ENCODE peak calls at places on chromosomes 12 and 14, in five cellular contexts. W, T, D, Q and M are unnamed samples.

GRCh38 chr12:71000748-71001147 is 80.2 kb upstream of the PTPRR start:
- DNase-seq in W (no peak), T (no peak), D (no peak), Q (no peak), M (no peak)

GRCh38 chr14:64109821-64110554 is 184.2 kb downstream of the ESR2 start:
- DNase-seq in D (no peak), Q (no peak), W (no peak), T (no peak), M (no peak)

GRCh38 chr14:68195126-68195525 is 375.5 kb downstream of the RAD51B start:
- DNase-seq in Q (no peak), D (no peak), T (no peak), W (no peak), M (no peak)

GRCh38 chr12:111311011-111311410 is 57.9 kb downstream of the PHETA1 start:
- DNase-seq in W (no peak), D (no peak), T (no peak), Q (no peak), M (no peak)

GRCh38 chr12:64053117-64053516 is 169.0 kb downstream of the KICS2 start:
- DNase-seq in T (no peak), W (no peak), Q (no peak), D (no peak), M (no peak)

GRCh38 chr14:70315942-70316341 is 43.5 kb downstream of the COX16 start:
- DNase-seq in W (no peak), D (no peak), Q (no peak), T (no peak), M (no peak)

GRCh38 chr14:46250113-46250703 is 401.4 kb downstream of the RPL10L start:
- DNase-seq in T (no peak), W (peak; percentile 20), D (no peak), Q (peak; percentile 52), M (no peak)

GRCh38 chr12:10214131-10214876 is 1.6 kb downstream of the GABARAPL1 start:
- DNase-seq in T (no peak), W (no peak), Q (peak; percentile 67), D (peak; percentile 83), M (no peak)

GRCh38 chr12:45326358-45326971 is 110.6 kb downstream of the ANO6 start:
- DNase-seq in T (no peak), W (no peak), Q (no peak), D (no peak), M (no peak)

GRCh38 chr12:130161261-130162231 is 718 bp upstream of the FZD10 start:
- DNase-seq in Q (no peak), D (peak; percentile 0), T (no peak), W (no peak), M (peak; percentile 48)

GRCh38 chr12:32457251-32458025 is 58.1 kb downstream of the FGD4 start:
- DNase-seq in W (no peak), T (no peak), D (peak; percentile 66), Q (peak; percentile 71), M (no peak)

GRCh38 chr14:105065280-105066228 is at the start of gene GPR132:
- DNase-seq in D (peak; percentile 42), W (peak; percentile 94), Q (no peak), T (no peak), M (no peak)

GRCh38 chr12:122079532-122080081 is 1.1 kb downstream of the MLXIP start:
- DNase-seq in W (no peak), Q (peak; percentile 36), D (no peak), T (no peak), M (no peak)

GRCh38 chr12:93616584-93617101 is 44.2 kb downstream of the SOCS2 start:
- DNase-seq in T (peak; percentile 67), Q (no peak), D (peak; percentile 75), W (no peak), M (no peak)

GRCh38 chr14:33548606-33549005 is 402.3 kb downstream of the EGLN3 start:
- DNase-seq in W (no peak), T (no peak), D (no peak), Q (no peak), M (no peak)

GRCh38 chr14:78075610-78076277 is 94.4 kb upstream of the NRXN3 start:
- DNase-seq in T (no peak), W (no peak), Q (no peak), D (no peak), M (no peak)

GRCh38 chr14:78086342-78086741 is 83.8 kb upstream of the NRXN3 start:
- DNase-seq in W (no peak), D (no peak), Q (no peak), T (no peak), M (no peak)

GRCh38 chr14:78083837-78084236 is 86.3 kb upstream of the NRXN3 start:
- DNase-seq in W (no peak), Q (no peak), T (no peak), D (no peak), M (no peak)

DNA sequence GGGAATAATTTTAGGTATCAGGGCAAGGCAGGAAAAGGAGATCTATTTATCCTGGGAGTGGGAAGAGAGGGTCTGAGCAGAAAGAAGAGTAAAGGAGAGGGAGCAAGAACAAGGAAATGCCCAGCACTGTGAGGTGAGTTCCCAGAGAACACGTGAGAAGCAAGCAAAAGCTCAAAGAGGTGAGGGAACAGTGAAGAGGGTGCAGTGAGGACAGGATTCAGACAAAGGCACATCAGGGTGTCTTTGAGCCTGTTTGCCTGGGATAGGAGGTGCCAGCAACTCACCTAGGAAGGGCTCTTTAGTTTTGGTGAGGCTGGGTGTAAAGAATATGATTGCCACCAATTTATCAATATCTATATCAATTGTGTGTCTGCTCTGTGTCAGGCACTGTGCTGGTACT is 88.9 kb upstream of the NRXN3 start:
- DNase-seq in D (no peak), Q (no peak), T (no peak), W (no peak), M (no peak)
- TF ChIP-seq CTCF in D (no peak), Q (no peak), T (no peak), W (no peak), M (no peak)

GRCh38 chr12:97960741-97961608 is 498.4 kb downstream of the RMST start:
- DNase-seq in Q (peak; percentile 20), T (no peak), W (peak; percentile 13), D (peak; percentile 2), M (no peak)
- TF ChIP-seq CTCF in Q (peak; percentile 73), T (peak; percentile 61), W (peak; percentile 67), D (peak; percentile 58), M (peak; percentile 72)

GRCh38 chr12:90888316-90888715 is 66.7 kb downstream of the CCER1 start:
- DNase-seq in W (no peak), T (no peak), Q (no peak), D (no peak), M (no peak)
- TF ChIP-seq CTCF in W (no peak), T (no peak), Q (no peak), D (no peak), M (no peak)

DNA sequence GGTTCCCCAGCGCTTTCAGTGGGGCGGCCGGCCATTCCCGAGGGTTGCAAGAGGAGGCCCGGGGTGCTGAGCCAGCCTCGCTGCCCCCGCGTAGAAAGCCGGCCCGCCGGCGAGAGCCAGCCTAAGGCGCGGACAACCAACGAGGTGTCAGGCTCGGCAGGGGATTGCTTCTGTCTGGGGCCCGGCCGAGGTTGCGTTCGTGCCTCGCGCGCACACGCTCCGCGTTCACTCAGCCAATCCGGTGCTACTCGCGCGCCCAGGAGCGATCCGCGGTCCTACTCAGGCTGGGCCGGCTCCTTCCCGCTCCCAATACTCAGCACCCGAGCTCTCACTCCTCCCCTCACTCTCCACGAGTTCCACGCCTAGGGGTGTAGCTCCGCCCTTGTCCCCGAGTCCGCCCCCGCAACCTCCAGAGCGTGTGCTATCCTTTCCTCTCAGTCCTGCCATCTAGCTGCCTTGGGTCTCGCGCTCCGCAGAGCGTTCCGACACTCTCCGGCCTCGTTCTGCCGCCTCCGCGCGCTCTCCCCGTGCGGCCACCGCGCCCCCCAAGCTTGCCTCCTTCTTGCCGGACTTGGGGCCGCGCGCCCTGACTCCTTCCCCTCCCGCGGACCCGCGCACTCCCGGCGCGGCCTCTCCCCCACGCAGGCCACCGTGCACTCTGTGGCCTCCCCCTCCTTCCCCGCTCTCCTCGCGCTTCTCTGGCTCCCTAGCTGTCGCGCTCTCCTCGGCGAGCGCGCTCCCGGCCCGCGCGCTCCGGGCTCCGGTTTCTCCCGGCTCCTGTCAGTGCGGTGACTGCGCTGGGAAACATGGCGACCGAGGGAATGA is at the start of gene GPHN:
- DNase-seq in Q (peak; percentile 99), D (peak; percentile 99), T (peak; percentile 98), W (peak; percentile 92), M (peak; percentile 90)
- TF ChIP-seq CTCF in Q (no peak), D (no peak), T (peak; percentile 56), W (peak; percentile 20), M (no peak)

GRCh38 chr14:79809849-79810612 is 401.3 kb downstream of the DIO2 start:
- DNase-seq in T (no peak), Q (no peak), D (no peak), W (no peak), M (no peak)
- TF ChIP-seq CTCF in T (peak; percentile 28), Q (no peak), D (peak; percentile 23), W (no peak), M (no peak)

GRCh38 chr14:106843376-106843775 is 1317.0 kb downstream of the TMEM121 start:
- DNase-seq in W (no peak), D (no peak), T (no peak), Q (no peak), M (no peak)
- TF ChIP-seq CTCF in W (no peak), D (no peak), T (no peak), Q (no peak), M (no peak)

GRCh38 chr12:39697108-39697507 is 77.5 kb upstream of the ABCD2 start:
- DNase-seq in D (no peak), W (no peak), T (no peak), Q (no peak), M (no peak)

GRCh38 chr12:39692258-39692853 is 72.8 kb upstream of the ABCD2 start:
- DNase-seq in D (peak; percentile 4), Q (peak; percentile 5), T (no peak), W (peak; percentile 36), M (no peak)
- TF ChIP-seq CTCF in D (peak; percentile 16), Q (no peak), T (peak; percentile 65), W (no peak), M (peak; percentile 58)

GRCh38 chr12:119642986-119643385 is 24.9 kb upstream of the PRKAB1 start:
- DNase-seq in D (no peak), Q (no peak), T (no peak), W (no peak), M (no peak)
- TF ChIP-seq CTCF in D (no peak), Q (peak; percentile 32), T (peak; percentile 56), W (no peak), M (no peak)

DNA sequence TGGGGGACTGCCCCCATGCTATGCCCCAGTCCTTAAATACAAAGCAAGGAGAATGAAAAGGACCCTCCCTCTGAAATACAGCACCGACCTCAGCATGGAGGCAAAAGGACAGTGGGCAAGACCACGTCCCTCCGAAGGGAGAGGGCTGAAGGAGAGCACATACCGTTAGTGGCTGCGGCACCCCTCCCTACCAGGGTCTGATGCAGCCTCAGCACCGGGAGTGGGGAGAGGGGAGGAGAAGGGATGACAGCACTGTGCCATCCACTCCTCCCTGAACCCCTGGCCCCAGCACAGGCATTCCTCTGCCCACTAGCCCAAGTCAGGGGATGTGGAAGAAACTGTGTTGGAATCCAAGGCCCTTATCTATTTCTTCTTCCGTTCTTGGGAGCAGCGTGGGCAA is 3.6 kb upstream of the ACRBP start:
- DNase-seq in Q (no peak), D (no peak), W (no peak), T (no peak), M (no peak)
- TF ChIP-seq CTCF in Q (no peak), D (no peak), W (no peak), T (no peak), M (no peak)

GRCh38 chr12:84757978-84758377 is 154.6 kb downstream of the SLC6A15 start:
- DNase-seq in W (no peak), T (peak; percentile 36), D (peak; percentile 59), Q (no peak), M (no peak)
- TF ChIP-seq CTCF in W (no peak), T (no peak), D (no peak), Q (no peak), M (no peak)